ENCODE peak calls at places on chromosomes 12 and 14, in five cellular contexts. L is dorsolateral prefrontal cortex, Z is T-helper 1 cell, K is A172, D is right lobe of liver. N is an unnamed sample.

GRCh38 chr12:124771462-124772361 is 92.0 kb downstream of the SCARB1 start:
- DNase-seq in L (peak; percentile 87), D (peak; percentile 81), Z (peak; percentile 65), K (no peak), N (peak; percentile 75)

GRCh38 chr14:36423430-36423829 is 96.6 kb downstream of the NKX2-1 start:
- DNase-seq in D (no peak), L (no peak), Z (no peak), K (no peak), N (no peak)

GRCh38 chr14:72906316-72906715 is 12.4 kb upstream of the DPF3 start:
- DNase-seq in K (peak; percentile 41), D (no peak), Z (no peak), L (no peak), N (no peak)

GRCh38 chr12:27898022-27898421 is 74.5 kb downstream of the PTHLH start:
- DNase-seq in Z (no peak), L (no peak), K (no peak), D (no peak), N (no peak)

GRCh38 chr12:48767047-48767446 is 21.8 kb downstream of the ADCY6 start:
- DNase-seq in D (no peak), Z (no peak), L (no peak), K (no peak), N (no peak)

GRCh38 chr12:12481636-12482035 is 81.0 kb downstream of the DUSP16 start:
- DNase-seq in K (no peak), Z (no peak), D (no peak), L (no peak), N (no peak)

GRCh38 chr12:112321277-112321676 is 61.0 kb downstream of the HECTD4 start:
- DNase-seq in D (no peak), Z (no peak), L (no peak), K (no peak), N (no peak)

GRCh38 chr12:27463826-27464554 is 17.5 kb downstream of the SMCO2 start:
- DNase-seq in L (no peak), Z (no peak), K (peak; percentile 49), D (no peak), N (no peak)

GRCh38 chr14:99571303-99571986 is 32.6 kb downstream of the CCDC85C start:
- DNase-seq in Z (no peak), L (no peak), K (peak; percentile 57), D (peak; percentile 85), N (no peak)

GRCh38 chr14:61145258-61145902 is 135.8 kb downstream of the TMEM30B start:
- DNase-seq in L (no peak), Z (no peak), K (peak; percentile 46), D (no peak), N (no peak)

GRCh38 chr12:5648692-5649338 is 216.9 kb downstream of the NTF3 start:
- DNase-seq in L (no peak), Z (no peak), D (no peak), K (peak; percentile 1), N (no peak)

GRCh38 chr12:85759217-85759616 is 77.0 kb downstream of the RASSF9 start:
- DNase-seq in K (no peak), Z (no peak), L (no peak), D (no peak), N (no peak)

GRCh38 chr12:67241482-67241881 is 27.7 kb upstream of the CAND1 start:
- DNase-seq in L (no peak), D (no peak), Z (no peak), K (peak; percentile 4), N (no peak)

GRCh38 chr14:24323341-24323740 is 11.5 kb downstream of the ADCY4 start:
- DNase-seq in D (no peak), K (no peak), Z (no peak), L (no peak), N (no peak)

GRCh38 chr14:77012193-77012592 is 16.3 kb downstream of the IRF2BPL start:
- DNase-seq in D (no peak), L (no peak), K (no peak), Z (no peak), N (no peak)

N was measured in pancreas.